ENCODE peak calls at places on chromosome 13, in seven cellular contexts. M, B, R, O, K, I and J are unnamed samples. For H3K36me3, the result is how much of the 10 kb centered on the place peaks cover.

GRCh38 chr13:86087241-86087640 is 288.0 kb upstream of the SLITRK6 start:
- DNase-seq in B (no peak), K (no peak), I (no peak), R (no peak), M (no peak), O (no peak), J (no peak)

GRCh38 chr13:21395953-21396352 is 63.1 kb downstream of the ZDHHC20 start:
- DNase-seq in I (no peak), B (no peak), O (no peak), K (no peak), R (no peak), M (no peak), J (no peak)

GRCh38 chr13:98766120-98766519 is 13.6 kb upstream of the SLC15A1 start:
- DNase-seq in K (no peak), B (no peak), R (no peak), M (no peak), O (no peak), I (no peak), J (no peak)

GRCh38 chr13:107480130-107480529 is 735.2 kb downstream of the LIG4 start:
- DNase-seq in O (no peak), B (no peak), I (no peak), M (no peak), R (no peak), K (no peak), J (no peak)

GRCh38 chr13:40982772-40983171 is 36.3 kb downstream of the ELF1 start:
- DNase-seq in O (peak), K (peak), R (no peak), M (no peak), B (no peak), I (peak), J (no peak)

GRCh38 chr13:77503398-77503797 is 32.1 kb upstream of the SCEL start:
- DNase-seq in K (no peak), B (no peak), R (no peak), I (no peak), M (no peak), O (no peak), J (no peak)

GRCh38 chr13:37076818-37077217 is 17.3 kb upstream of the SUPT20H start:
- DNase-seq in K (no peak), I (no peak), O (no peak), R (no peak), M (no peak), B (no peak), J (no peak)

GRCh38 chr13:86174632-86175031 is 375.4 kb upstream of the SLITRK6 start:
- DNase-seq in O (no peak), R (no peak), M (no peak), B (no peak), I (no peak), K (no peak), J (no peak)

GRCh38 chr13:81381560-81381959 is 1040.6 kb upstream of the SPRY2 start:
- DNase-seq in M (no peak), K (no peak), R (no peak), B (no peak), I (no peak), O (no peak), J (no peak)

GRCh38 chr13:67803118-67803517 is 573.0 kb upstream of the PCDH9 start:
- DNase-seq in M (no peak), I (no peak), O (no peak), R (peak), B (no peak), K (no peak), J (no peak)

GRCh38 chr13:107375701-107376350 is 807.9 kb upstream of the ARGLU1 start:
- DNase-seq in M (no peak), K (no peak), R (no peak), I (no peak), B (no peak), O (no peak), J (no peak)

GRCh38 chr13:42812311-42812710 is 30.9 kb downstream of the FAM216B start:
- DNase-seq in K (no peak), B (no peak), I (no peak), O (no peak), R (peak), M (no peak), J (no peak)

GRCh38 chr13:21060063-21060826 is 1.1 kb downstream of the LATS2 start:
- DNase-seq in K (no peak), M (no peak), B (peak), R (peak), O (no peak), I (peak), J (no peak)

GRCh38 chr13:42865703-42866102 is 84.3 kb downstream of the FAM216B start:
- DNase-seq in R (no peak), K (no peak), I (no peak), B (no peak), O (peak), M (no peak), J (no peak)

GRCh38 chr13:33676700-33677048 is 141.3 kb upstream of the RFC3 start:
- DNase-seq in M (peak), I (peak), K (no peak), B (peak), R (peak), O (peak), J (no peak)

GRCh38 chr13:25874064-25874737 is 177.6 kb downstream of the SHISA2 start:
- DNase-seq in R (no peak), I (no peak), B (no peak), K (no peak), O (no peak), M (no peak), J (no peak)

GRCh38 chr13:25871389-25872125 is 180.3 kb downstream of the SHISA2 start:
- DNase-seq in B (no peak), M (no peak), O (no peak), R (no peak), I (no peak), K (no peak), J (no peak)

GRCh38 chr13:25876256-25876655 is 175.6 kb downstream of the SHISA2 start:
- DNase-seq in I (no peak), R (no peak), B (no peak), K (no peak), O (no peak), M (no peak), J (no peak)

GRCh38 chr13:25872871-25873607 is 178.8 kb downstream of the SHISA2 start:
- DNase-seq in K (no peak), I (no peak), R (no peak), M (no peak), O (no peak), B (no peak), J (no peak)

GRCh38 chr13:25874907-25875306 is 176.9 kb downstream of the SHISA2 start:
- DNase-seq in K (peak), R (no peak), I (no peak), M (no peak), O (no peak), B (no peak), J (no peak)
- H3K36me3 ChIP-seq in K (under half), R (under half), I (under half), M (under half), O (under half), B (under half), J (under half)

GRCh38 chr13:45349438-45349837 is 8.5 kb upstream of the TPT1 start:
- DNase-seq in B (no peak), M (no peak), I (no peak), K (no peak), O (no peak), R (no peak), J (no peak)

GRCh38 chr13:45352031-45352430 is 11.0 kb upstream of the TPT1 start:
- DNase-seq in O (no peak), R (no peak), I (no peak), B (no peak), K (no peak), M (no peak), J (peak)

GRCh38 chr13:45356966-45357689 is 16.1 kb upstream of the TPT1 start:
- DNase-seq in R (no peak), O (no peak), K (no peak), M (no peak), B (no peak), I (no peak), J (no peak)

GRCh38 chr13:45350152-45350551 is 9.2 kb upstream of the TPT1 start:
- DNase-seq in R (no peak), M (no peak), I (no peak), K (no peak), O (no peak), B (no peak), J (no peak)

GRCh38 chr13:45353895-45354294 is 12.9 kb upstream of the TPT1 start:
- DNase-seq in K (no peak), B (no peak), M (no peak), I (no peak), O (no peak), R (no peak), J (no peak)
- H3K36me3 ChIP-seq in K (under half), B (half or more), M (under half), I (under half), O (under half), R (under half), J (under half)

GRCh38 chr13:45511310-45512147 is 46.8 kb downstream of the COG3 start:
- DNase-seq in B (no peak), R (peak), M (no peak), O (peak), K (no peak), I (peak), J (no peak)
- H3K36me3 ChIP-seq in B (half or more), R (under half), M (under half), O (half or more), K (under half), I (under half), J (half or more)

GRCh38 chr13:27257233-27257568 is 5.8 kb downstream of the RPL21 start:
- DNase-seq in M (no peak), R (no peak), K (no peak), O (no peak), I (no peak), B (no peak), J (no peak)

GRCh38 chr13:27251166-27252088 is at the start of gene RPL21:
- DNase-seq in I (peak), B (peak), O (peak), K (peak), R (peak), M (peak), J (peak)

GRCh38 chr13:27250833-27251165 is 559 bp upstream of the RPL21 start:
- DNase-seq in M (no peak), O (no peak), R (no peak), I (no peak), B (no peak), K (no peak), J (no peak)

GRCh38 chr13:27257648-27258253 is 6.4 kb downstream of the RPL21 start:
- DNase-seq in M (no peak), B (no peak), I (no peak), R (no peak), K (no peak), O (no peak), J (no peak)

DNA sequence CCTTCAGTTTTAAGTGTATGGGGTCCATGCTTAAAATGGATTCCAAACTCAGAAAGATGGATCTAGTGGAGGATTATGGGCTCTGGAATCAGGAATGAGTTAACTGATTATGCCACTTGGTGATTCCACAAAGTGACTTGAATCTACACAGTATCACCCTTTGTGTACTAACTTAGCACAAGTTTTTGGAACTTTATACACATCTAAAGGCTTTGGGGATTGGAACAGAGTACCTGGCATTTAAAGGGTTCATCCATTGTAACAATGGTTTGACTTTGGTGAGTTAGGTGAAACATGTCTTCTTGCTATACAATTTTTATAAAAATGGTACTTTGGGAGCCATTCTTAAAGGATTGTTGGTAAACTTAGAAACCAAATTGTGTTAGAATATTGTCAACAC is 1.1 kb downstream of the RPL21 start:
- DNase-seq in O (no peak), B (no peak), M (no peak), K (no peak), I (no peak), R (no peak), J (no peak)
- H3K36me3 ChIP-seq in O (under half), B (under half), M (under half), K (under half), I (under half), R (under half), J (half or more)

GRCh38 chr13:30656178-30656577 is 38.5 kb downstream of the USPL1 start:
- DNase-seq in R (no peak), O (no peak), B (no peak), M (no peak), K (no peak), I (no peak), J (no peak)
- H3K36me3 ChIP-seq in R (under half), O (half or more), B (half or more), M (under half), K (under half), I (under half), J (half or more)

GRCh38 chr13:109695402-109696190 is 90.8 kb downstream of the IRS2 start:
- DNase-seq in R (no peak), I (no peak), K (no peak), B (no peak), M (no peak), O (no peak), J (no peak)

GRCh38 chr13:109699628-109700071 is 86.7 kb downstream of the IRS2 start:
- DNase-seq in R (no peak), M (no peak), B (no peak), K (no peak), I (no peak), O (no peak), J (no peak)

GRCh38 chr13:109700176-109700575 is 86.2 kb downstream of the IRS2 start:
- DNase-seq in B (peak), I (peak), O (peak), K (no peak), M (peak), R (no peak), J (no peak)

GRCh38 chr13:109697936-109698335 is 88.4 kb downstream of the IRS2 start:
- DNase-seq in O (no peak), R (no peak), I (no peak), M (no peak), K (no peak), B (no peak), J (no peak)

DNA sequence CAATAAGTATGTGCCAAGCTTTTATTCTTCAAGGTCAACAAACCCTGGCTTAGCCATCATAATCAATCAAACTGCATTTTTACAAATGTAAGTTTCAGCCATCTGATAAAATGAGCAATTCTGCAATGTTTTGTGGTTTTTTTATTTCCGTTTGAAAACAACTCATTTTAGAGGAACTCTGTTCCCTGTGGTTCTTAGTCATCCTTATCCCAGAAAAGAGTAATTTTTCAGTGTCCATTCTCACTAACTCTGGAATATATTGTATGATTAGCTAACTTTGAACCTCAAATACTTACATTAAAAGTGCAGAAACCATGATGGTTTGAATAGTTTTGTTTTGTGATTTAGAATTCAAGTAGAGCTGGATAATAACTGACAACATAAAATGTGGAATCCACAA is 87.6 kb downstream of the IRS2 start:
- DNase-seq in K (no peak), R (no peak), B (no peak), I (no peak), O (no peak), M (no peak), J (no peak)
- H3K36me3 ChIP-seq in K (under half), R (under half), B (under half), I (under half), O (under half), M (under half), J (under half)

DNA sequence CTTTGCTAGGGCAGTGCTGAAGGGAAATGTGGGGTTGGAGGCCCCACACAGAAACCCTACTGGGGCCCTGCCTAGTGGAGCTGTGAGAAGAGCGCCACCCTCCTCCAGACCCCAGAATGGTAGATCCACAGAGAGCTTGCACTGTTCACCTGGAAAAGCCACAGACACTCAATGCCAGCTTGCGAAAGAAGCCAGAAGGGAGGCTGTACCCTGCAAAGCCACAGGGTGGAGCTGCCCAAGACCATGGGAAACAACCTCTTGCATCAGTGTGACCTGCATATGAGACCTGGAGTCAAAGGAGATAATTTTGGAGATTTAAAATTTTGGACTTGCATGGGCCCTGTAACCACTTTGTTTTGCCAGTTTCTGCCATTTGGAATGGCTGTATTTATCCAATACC is 615.4 kb upstream of the MIR17HG start:
- DNase-seq in B (no peak), R (peak), M (no peak), I (peak), O (no peak), K (no peak), J (no peak)
- H3K36me3 ChIP-seq in B (under half), R (under half), M (under half), I (under half), O (under half), K (under half), J (under half)

DNA sequence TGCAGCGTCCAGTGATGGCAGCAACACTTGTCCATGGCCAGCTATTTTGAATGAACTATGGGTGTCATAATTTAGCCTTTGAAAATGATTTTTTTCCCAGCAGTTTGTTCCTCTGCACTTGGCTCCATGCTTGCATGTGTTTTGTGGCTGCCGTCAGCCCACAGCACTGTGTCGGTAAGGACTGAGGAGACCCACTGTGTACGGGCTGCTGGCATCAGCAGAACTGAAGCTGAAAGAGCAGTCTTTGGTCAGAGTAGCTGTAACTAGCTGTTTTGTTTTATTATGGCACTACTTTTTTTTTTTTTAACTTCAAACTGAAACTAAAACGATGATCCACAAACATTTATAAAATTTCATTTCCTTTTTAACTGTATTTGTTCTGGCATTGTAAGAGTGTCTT is 50.3 kb upstream of the TEX29 start:
- DNase-seq in R (no peak), B (no peak), K (no peak), M (no peak), O (no peak), I (no peak), J (no peak)
- H3K36me3 ChIP-seq in R (under half), B (half or more), K (under half), M (under half), O (half or more), I (under half), J (under half)

GRCh38 chr13:110907951-110908898 is 6.6 kb downstream of the ANKRD10 start:
- DNase-seq in R (peak), I (peak), B (no peak), M (no peak), O (no peak), K (no peak), J (peak)
- H3K36me3 ChIP-seq in R (under half), I (under half), B (half or more), M (under half), O (half or more), K (under half), J (half or more)